ENCODE peak calls at places on chromosomes 5 and 9, in eight cellular contexts. One of them, this sample, is unnamed.

GRCh38 chr9:137273095-137273490 is 4.4 kb upstream of the TOR4A start:
- DNase-seq in cardiac muscle cell: no peak
- DNase-seq in uterus: no peak
- DNase-seq in H1: no peak
- DNase-seq in brain microvascular endothelial cell: no peak
- DNase-seq in BJ: no peak
- DNase-seq in GM12865: no peak
- DNase-seq in A549: no peak
- DNase-seq in this sample: no peak

GRCh38 chr5:119315516-119315949 is 40.3 kb upstream of the TNFAIP8 start:
- DNase-seq in BJ: no peak
- DNase-seq in A549: peak; percentile 70
- DNase-seq in uterus: no peak
- DNase-seq in cardiac muscle cell: no peak
- DNase-seq in H1: no peak
- DNase-seq in GM12865: peak; percentile 85
- DNase-seq in brain microvascular endothelial cell: no peak
- DNase-seq in this sample: no peak

GRCh38 chr5:134521831-134522230 is 3.6 kb upstream of the JADE2 start:
- DNase-seq in GM12865: no peak
- DNase-seq in BJ: no peak
- DNase-seq in H1: no peak
- DNase-seq in cardiac muscle cell: no peak
- DNase-seq in A549: no peak
- DNase-seq in brain microvascular endothelial cell: no peak
- DNase-seq in uterus: no peak
- DNase-seq in this sample: no peak

GRCh38 chr5:19676895-19677294 is 311.1 kb downstream of the CDH18 start:
- DNase-seq in A549: no peak
- DNase-seq in H1: no peak
- DNase-seq in BJ: no peak
- DNase-seq in brain microvascular endothelial cell: no peak
- DNase-seq in uterus: no peak
- DNase-seq in GM12865: no peak
- DNase-seq in cardiac muscle cell: no peak
- DNase-seq in this sample: no peak

GRCh38 chr9:114763220-114763619 is 42.6 kb downstream of the TNFSF15 start:
- DNase-seq in uterus: no peak
- DNase-seq in A549: no peak
- DNase-seq in brain microvascular endothelial cell: no peak
- DNase-seq in H1: no peak
- DNase-seq in BJ: no peak
- DNase-seq in cardiac muscle cell: no peak
- DNase-seq in GM12865: no peak
- DNase-seq in this sample: no peak

GRCh38 chr9:87054999-87055686 is 107.8 kb upstream of the GAS1 start:
- DNase-seq in cardiac muscle cell: no peak
- DNase-seq in GM12865: no peak
- DNase-seq in H1: no peak
- DNase-seq in BJ: no peak
- DNase-seq in brain microvascular endothelial cell: no peak
- DNase-seq in uterus: no peak
- DNase-seq in A549: no peak
- DNase-seq in this sample: no peak

GRCh38 chr5:78597068-78597857 is 51.3 kb downstream of the LHFPL2 start:
- DNase-seq in uterus: no peak
- DNase-seq in cardiac muscle cell: no peak
- DNase-seq in brain microvascular endothelial cell: peak; percentile 76
- DNase-seq in A549: peak; percentile 82
- DNase-seq in BJ: no peak
- DNase-seq in GM12865: no peak
- DNase-seq in H1: no peak
- DNase-seq in this sample: no peak

GRCh38 chr5:178380541-178381074 is 148.0 kb upstream of the PHYKPL start:
- DNase-seq in GM12865: no peak
- DNase-seq in BJ: no peak
- DNase-seq in brain microvascular endothelial cell: no peak
- DNase-seq in uterus: no peak
- DNase-seq in cardiac muscle cell: no peak
- DNase-seq in A549: no peak
- DNase-seq in H1: no peak
- DNase-seq in this sample: no peak

GRCh38 chr5:38940230-38940858 is 94.5 kb downstream of the OSMR start:
- DNase-seq in H1: no peak
- DNase-seq in uterus: no peak
- DNase-seq in cardiac muscle cell: no peak
- DNase-seq in GM12865: no peak
- DNase-seq in A549: no peak
- DNase-seq in brain microvascular endothelial cell: no peak
- DNase-seq in BJ: no peak
- DNase-seq in this sample: no peak

GRCh38 chr9:2234371-2234893 is 219.3 kb downstream of the SMARCA2 start:
- DNase-seq in brain microvascular endothelial cell: no peak
- DNase-seq in H1: no peak
- DNase-seq in BJ: no peak
- DNase-seq in cardiac muscle cell: peak; percentile 51
- DNase-seq in GM12865: no peak
- DNase-seq in uterus: peak; percentile 31
- DNase-seq in A549: no peak
- DNase-seq in this sample: no peak

GRCh38 chr5:145948047-145948446 is 11.7 kb downstream of the SH3RF2 start:
- DNase-seq in uterus: no peak
- DNase-seq in A549: no peak
- DNase-seq in cardiac muscle cell: no peak
- DNase-seq in H1: no peak
- DNase-seq in GM12865: no peak
- DNase-seq in BJ: no peak
- DNase-seq in brain microvascular endothelial cell: no peak
- DNase-seq in this sample: no peak

GRCh38 chr9:38682713-38683112 is 37.2 kb downstream of the FAM240B start:
- DNase-seq in H1: no peak
- DNase-seq in brain microvascular endothelial cell: peak; percentile 89
- DNase-seq in GM12865: no peak
- DNase-seq in BJ: peak; percentile 60
- DNase-seq in uterus: no peak
- DNase-seq in A549: peak; percentile 88
- DNase-seq in cardiac muscle cell: no peak
- DNase-seq in this sample: peak; percentile 88

DNA sequence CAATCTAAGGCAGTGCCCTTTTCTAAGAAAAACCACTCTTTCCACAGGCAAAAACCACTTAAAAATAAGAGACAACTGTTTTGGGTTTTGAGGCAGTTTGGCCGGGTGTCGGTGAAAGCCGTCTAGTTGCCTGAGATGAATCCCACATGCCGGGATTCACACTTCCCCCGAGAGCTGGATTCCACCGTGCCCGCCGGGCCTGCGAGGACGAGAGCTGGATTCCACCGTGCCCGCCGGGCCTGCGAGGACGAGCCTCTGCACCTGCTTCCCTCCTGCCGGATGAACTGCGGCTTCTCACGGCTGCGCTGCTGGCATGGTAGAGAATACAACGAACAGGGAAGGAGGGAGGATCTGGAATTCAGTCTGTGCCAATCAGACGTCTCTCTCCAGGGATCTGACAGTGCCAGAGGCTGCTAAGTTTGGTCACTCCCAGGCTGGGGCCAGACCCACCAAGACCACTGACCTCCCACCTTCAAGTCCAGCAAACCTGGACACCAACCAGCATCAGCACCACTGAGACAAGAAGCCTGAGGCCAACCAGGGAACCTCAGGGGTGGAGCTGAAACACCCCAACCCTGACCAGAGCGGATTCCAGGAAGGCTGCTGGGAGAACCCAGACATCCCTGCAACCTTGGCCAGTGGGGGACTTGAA is 23.0 kb downstream of the VAV2 start:
- DNase-seq in H1: no peak
- DNase-seq in uterus: no peak
- DNase-seq in cardiac muscle cell: no peak
- DNase-seq in brain microvascular endothelial cell: no peak
- DNase-seq in A549: no peak
- DNase-seq in GM12865: no peak
- DNase-seq in BJ: no peak
- DNase-seq in this sample: no peak
- H3K4me3 ChIP-seq in H1: no peak overlapping the region
- H3K4me3 ChIP-seq in uterus: no peak overlapping the region
- H3K4me3 ChIP-seq in cardiac muscle cell: no peak overlapping the region
- H3K4me3 ChIP-seq in brain microvascular endothelial cell: no peak overlapping the region
- H3K4me3 ChIP-seq in A549: no peak overlapping the region
- H3K4me3 ChIP-seq in GM12865: no peak overlapping the region
- H3K4me3 ChIP-seq in BJ: no peak overlapping the region
- H3K4me3 ChIP-seq in this sample: no peak overlapping the region

GRCh38 chr9:95450171-95451107 is 66.3 kb downstream of the PTCH1 start:
- DNase-seq in A549: no peak
- DNase-seq in H1: no peak
- DNase-seq in uterus: no peak
- DNase-seq in GM12865: no peak
- DNase-seq in BJ: no peak
- DNase-seq in brain microvascular endothelial cell: no peak
- DNase-seq in cardiac muscle cell: peak; percentile 74
- DNase-seq in this sample: no peak

GRCh38 chr9:95446259-95446658 is 70.5 kb downstream of the PTCH1 start:
- DNase-seq in H1: no peak
- DNase-seq in cardiac muscle cell: no peak
- DNase-seq in brain microvascular endothelial cell: no peak
- DNase-seq in uterus: no peak
- DNase-seq in BJ: no peak
- DNase-seq in GM12865: no peak
- DNase-seq in A549: no peak
- DNase-seq in this sample: no peak

GRCh38 chr9:95449016-95449415 is 67.8 kb downstream of the PTCH1 start:
- DNase-seq in cardiac muscle cell: no peak
- DNase-seq in GM12865: no peak
- DNase-seq in BJ: no peak
- DNase-seq in brain microvascular endothelial cell: no peak
- DNase-seq in uterus: no peak
- DNase-seq in A549: no peak
- DNase-seq in H1: no peak
- DNase-seq in this sample: no peak

GRCh38 chr9:95446984-95447383 is 69.8 kb downstream of the PTCH1 start:
- DNase-seq in BJ: no peak
- DNase-seq in GM12865: no peak
- DNase-seq in cardiac muscle cell: no peak
- DNase-seq in A549: no peak
- DNase-seq in uterus: no peak
- DNase-seq in H1: no peak
- DNase-seq in brain microvascular endothelial cell: no peak
- DNase-seq in this sample: no peak

GRCh38 chr9:95447660-95448420 is 68.9 kb downstream of the PTCH1 start:
- DNase-seq in cardiac muscle cell: peak; percentile 79
- DNase-seq in brain microvascular endothelial cell: no peak
- DNase-seq in BJ: no peak
- DNase-seq in GM12865: no peak
- DNase-seq in uterus: no peak
- DNase-seq in H1: no peak
- DNase-seq in A549: no peak
- DNase-seq in this sample: no peak
- TF ChIP-seq CTCF in cardiac muscle cell: no peak
- TF ChIP-seq CTCF in brain microvascular endothelial cell: peak; percentile 21
- TF ChIP-seq CTCF in BJ: no peak
- TF ChIP-seq CTCF in GM12865: no peak
- TF ChIP-seq CTCF in uterus: no peak
- TF ChIP-seq CTCF in H1: no peak
- TF ChIP-seq CTCF in A549: no peak
- TF ChIP-seq CTCF in this sample: no peak

DNA sequence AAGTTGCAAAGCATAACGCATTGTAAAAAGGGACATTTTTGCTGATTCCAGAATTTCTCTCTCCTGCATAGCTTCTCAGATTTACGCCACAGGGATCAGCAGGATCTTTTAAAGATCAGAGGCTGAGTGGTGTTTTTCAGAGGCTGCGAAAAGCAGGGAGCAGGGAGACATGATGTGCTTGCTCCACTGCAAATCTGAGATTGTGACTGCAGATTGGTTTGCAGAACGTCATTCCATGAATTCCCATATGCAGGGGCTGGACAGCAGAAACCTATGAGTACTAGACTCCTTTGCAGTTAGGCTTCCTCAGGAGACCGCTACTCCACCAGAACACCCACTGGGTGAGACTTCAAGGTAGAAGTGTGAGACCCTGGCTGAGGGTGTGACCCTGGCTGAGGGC is 57.1 kb upstream of the ZFR start:
- DNase-seq in A549: no peak
- DNase-seq in H1: no peak
- DNase-seq in uterus: no peak
- DNase-seq in GM12865: no peak
- DNase-seq in cardiac muscle cell: peak; percentile 18
- DNase-seq in BJ: no peak
- DNase-seq in brain microvascular endothelial cell: no peak
- DNase-seq in this sample: no peak
- H3K4me3 ChIP-seq in A549: no peak overlapping the region
- H3K4me3 ChIP-seq in H1: peak overlapping the region; percentile 43
- H3K4me3 ChIP-seq in uterus: no peak overlapping the region
- H3K4me3 ChIP-seq in GM12865: no peak overlapping the region
- H3K4me3 ChIP-seq in cardiac muscle cell: no peak overlapping the region
- H3K4me3 ChIP-seq in BJ: no peak overlapping the region
- H3K4me3 ChIP-seq in brain microvascular endothelial cell: no peak overlapping the region
- H3K4me3 ChIP-seq in this sample: no peak overlapping the region

GRCh38 chr5:16933337-16933736 is 2.8 kb downstream of the MYO10 start:
- DNase-seq in cardiac muscle cell: no peak
- DNase-seq in A549: no peak
- DNase-seq in brain microvascular endothelial cell: no peak
- DNase-seq in GM12865: no peak
- DNase-seq in BJ: no peak
- DNase-seq in H1: no peak
- DNase-seq in uterus: no peak
- DNase-seq in this sample: no peak

GRCh38 chr5:16932401-16932800 is 3.7 kb downstream of the MYO10 start:
- DNase-seq in cardiac muscle cell: no peak
- DNase-seq in GM12865: no peak
- DNase-seq in brain microvascular endothelial cell: no peak
- DNase-seq in A549: no peak
- DNase-seq in BJ: no peak
- DNase-seq in H1: no peak
- DNase-seq in uterus: no peak
- DNase-seq in this sample: no peak

GRCh38 chr5:16934669-16935068 is 1.4 kb downstream of the MYO10 start:
- DNase-seq in BJ: no peak
- DNase-seq in uterus: no peak
- DNase-seq in A549: no peak
- DNase-seq in cardiac muscle cell: peak; percentile 24
- DNase-seq in H1: no peak
- DNase-seq in GM12865: no peak
- DNase-seq in brain microvascular endothelial cell: no peak
- DNase-seq in this sample: no peak

GRCh38 chr5:16935271-16936149 is 578 bp downstream of the MYO10 start:
- DNase-seq in cardiac muscle cell: peak; percentile 63
- DNase-seq in brain microvascular endothelial cell: no peak
- DNase-seq in uterus: no peak
- DNase-seq in H1: peak; percentile 33
- DNase-seq in A549: peak; percentile 39
- DNase-seq in GM12865: peak; percentile 14
- DNase-seq in BJ: no peak
- DNase-seq in this sample: no peak

DNA sequence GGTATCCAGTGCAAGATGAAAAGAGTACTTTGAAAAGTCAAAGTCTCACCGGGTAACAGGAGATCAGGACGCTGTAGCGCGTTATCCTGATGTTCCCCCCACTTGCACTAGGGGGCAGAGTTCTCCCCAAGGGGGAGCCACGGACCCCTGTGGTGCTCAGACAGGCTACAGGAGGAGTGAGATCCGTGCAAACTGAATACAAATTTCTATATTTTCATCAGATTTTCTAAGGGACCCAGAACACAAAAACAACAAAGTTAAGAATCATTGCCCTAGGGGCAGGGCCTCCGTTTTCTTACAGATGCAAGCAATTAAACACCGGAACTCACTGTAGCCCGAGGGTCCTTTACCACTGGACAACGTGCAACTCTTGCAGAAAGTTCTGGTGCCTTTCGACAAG is 2.0 kb downstream of the MYO10 start:
- DNase-seq in GM12865: peak; percentile 45
- DNase-seq in uterus: peak; percentile 48
- DNase-seq in A549: peak; percentile 80
- DNase-seq in H1: peak; percentile 51
- DNase-seq in brain microvascular endothelial cell: peak; percentile 83
- DNase-seq in cardiac muscle cell: peak; percentile 77
- DNase-seq in BJ: no peak
- DNase-seq in this sample: no peak
- TF ChIP-seq CTCF in GM12865: peak; percentile 77
- TF ChIP-seq CTCF in uterus: peak; percentile 51
- TF ChIP-seq CTCF in A549: peak; percentile 95
- TF ChIP-seq CTCF in H1: peak; percentile 86
- TF ChIP-seq CTCF in brain microvascular endothelial cell: peak; percentile 98
- TF ChIP-seq CTCF in cardiac muscle cell: peak; percentile 96
- TF ChIP-seq CTCF in BJ: peak; percentile 97
- TF ChIP-seq CTCF in this sample: peak; percentile 99

This sample was measured in epithelial cell of proximal tubule.